ENCODE peak calls at places on chromosomes 6 and 20, in ten cellular contexts. U is stimulated activated CD4-positive, alpha-beta T cell treated with anti-CD3 and anti-CD28 coated beads, Interleukin-15, amount 100 ng/mL, for 1 hour; W is fibroblast of lung; M is stimulated activated CD8-positive, alpha-beta memory T cell treated with anti-CD3 and anti-CD28 coated beads, Interleukin-2, amount 100 ng/mL, for 1 hour; Z is midbrain; V is activated T-helper 1 cell treated with anti-CD3 and anti-CD28 coated beads, Interleukin-2, amount 50 U/mL, for 16 hours; B is T-cell; C is activated CD4-positive, alpha-beta T cell treated with anti-CD3 and anti-CD28 coated beads, Interleukin-2, amount 50 U/mL, for 1 hour; E is M059J; R is NCI-H1105 treated with DMSO at 0.1 percent for 48 hours. D is an unnamed sample.
A peak's percentile ranks its signal among the peaks of the same experiment; 100 is the strongest.

GRCh38 chr6:72857791-72858190 is 235.9 kb downstream of the KCNQ5 start:
- DNase-seq in M (no peak), B (no peak), R (no peak), U (no peak), V (no peak), E (peak; percentile 53), Z (no peak), W (peak; percentile 58), C (no peak), D (no peak)

GRCh38 chr20:18363708-18364107 is 75.4 kb downstream of the ZNF133 start:
- DNase-seq in U (no peak), M (no peak), C (no peak), W (no peak), R (no peak), B (no peak), E (no peak), V (no peak), Z (no peak), D (no peak)

GRCh38 chr6:79040083-79040482 is 38.0 kb downstream of the PHIP start:
- DNase-seq in C (no peak), V (no peak), W (peak; percentile 65), U (no peak), R (no peak), M (no peak), B (no peak), E (peak; percentile 11), Z (no peak), D (no peak)

GRCh38 chr6:109393882-109394281 is 11.6 kb upstream of the CD164 start:
- DNase-seq in V (no peak), W (no peak), R (no peak), C (no peak), E (peak; percentile 76), M (no peak), B (no peak), Z (no peak), U (no peak), D (no peak)

GRCh38 chr6:44234101-44235090 is 11.0 kb downstream of the SLC29A1 start:
- DNase-seq in M (no peak), R (peak; percentile 20), Z (peak; percentile 90), V (no peak), U (no peak), E (peak; percentile 90), C (no peak), B (no peak), W (peak; percentile 87), D (peak; percentile 32)

GRCh38 chr6:122887941-122888340 is 98.9 kb downstream of the SMPDL3A start:
- DNase-seq in M (no peak), U (no peak), R (no peak), Z (no peak), E (no peak), V (no peak), W (no peak), B (no peak), C (no peak), D (no peak)

GRCh38 chr6:41200296-41200900 is 551 bp downstream of the TREML2 start:
- DNase-seq in Z (no peak), U (no peak), E (peak; percentile 30), V (peak; percentile 20), C (peak; percentile 35), W (no peak), R (no peak), M (peak; percentile 20), B (peak; percentile 58), D (no peak)

GRCh38 chr6:32086661-32087573 is 22.2 kb downstream of the TNXB start:
- DNase-seq in U (no peak), Z (no peak), V (no peak), C (no peak), M (no peak), R (no peak), W (peak; percentile 87), B (no peak), E (peak; percentile 92), D (no peak)

GRCh38 chr6:97674802-97675201 is 391.8 kb upstream of the MMS22L start:
- DNase-seq in E (peak; percentile 49), Z (no peak), V (no peak), U (no peak), M (no peak), W (peak; percentile 84), C (no peak), R (no peak), B (no peak), D (no peak)

GRCh38 chr6:1607557-1608221 is 2.0 kb upstream of the FOXC1 start:
- DNase-seq in U (no peak), V (no peak), C (no peak), E (no peak), B (no peak), R (peak; percentile 60), M (no peak), Z (no peak), W (no peak), D (peak; percentile 47)